ENCODE peak calls at places on chromosome 11, in nine cellular contexts. M is cardiac muscle cell; N is AG10803; O is CD4-positive, alpha-beta T cell; L is brain microvascular endothelial cell; T is CD14-positive monocyte; D is psoas muscle; A is uterus; Y is fibroblast of pulmonary artery. K is an unnamed sample.

GRCh38 chr11:131674051-131674755 is 303.8 kb downstream of the NTM start:
- DNase-seq in M (peak), N (peak), O (no peak), L (peak), T (no peak), D (peak), A (peak), Y (peak), K (peak)

GRCh38 chr11:115083129-115083823 is 404.9 kb downstream of the NXPE2 start:
- DNase-seq in M (no peak), N (no peak), O (no peak), L (no peak), T (no peak), D (no peak), A (no peak), Y (no peak), K (no peak)

GRCh38 chr11:114984611-114985163 is 306.4 kb downstream of the NXPE2 start:
- DNase-seq in M (no peak), N (no peak), O (no peak), L (no peak), T (no peak), D (no peak), A (no peak), Y (no peak), K (no peak)

GRCh38 chr11:33452806-33453205 is 195.6 kb downstream of the HIPK3 start:
- DNase-seq in M (peak), N (peak), O (no peak), L (peak), T (no peak), D (no peak), A (no peak), Y (peak), K (no peak)

GRCh38 chr11:2717561-2717960 is 17.8 kb upstream of the KCNQ1OT1 start:
- DNase-seq in M (no peak), N (no peak), O (no peak), L (no peak), T (no peak), D (peak), A (no peak), Y (no peak), K (no peak)

GRCh38 chr11:11569936-11570491 is 51.8 kb downstream of the GALNT18 start:
- DNase-seq in M (peak), N (no peak), O (no peak), L (no peak), T (no peak), D (peak), A (peak), Y (peak), K (no peak)

GRCh38 chr11:2518983-2519340 is 74.2 kb downstream of the KCNQ1 start:
- DNase-seq in M (no peak), N (no peak), O (no peak), L (no peak), T (peak), D (peak), A (peak), Y (no peak), K (no peak)

GRCh38 chr11:125170406-125171031 is 6.0 kb downstream of the PKNOX2 start:
- DNase-seq in M (peak), N (no peak), O (no peak), L (peak), T (no peak), D (peak), A (peak), Y (peak), K (no peak)

GRCh38 chr11:19181673-19182261 is 20.0 kb downstream of the CSRP3 start:
- DNase-seq in M (peak), N (no peak), O (no peak), L (no peak), T (no peak), D (no peak), A (no peak), Y (no peak), K (no peak)

GRCh38 chr11:109677240-109677639 is 255.2 kb downstream of the C11orf87 start:
- DNase-seq in M (no peak), N (no peak), O (no peak), L (no peak), T (no peak), D (no peak), A (no peak), Y (no peak), K (no peak)

GRCh38 chr11:102006835-102007566 is 40.2 kb upstream of the CFAP300 start:
- DNase-seq in M (no peak), N (no peak), O (no peak), L (no peak), T (no peak), D (no peak), A (no peak), Y (no peak), K (no peak)

GRCh38 chr11:2995893-2996554 is 3.9 kb upstream of the NAP1L4 start:
- DNase-seq in M (no peak), N (no peak), O (no peak), L (no peak), T (no peak), D (peak), A (no peak), Y (no peak), K (no peak)

GRCh38 chr11:70643642-70644041 is 245.3 kb downstream of the CTTN start:
- DNase-seq in M (no peak), N (no peak), O (no peak), L (no peak), T (no peak), D (no peak), A (no peak), Y (no peak), K (peak)

GRCh38 chr11:61145228-61146005 is 15.8 kb downstream of the VPS37C start:
- DNase-seq in M (no peak), N (no peak), O (no peak), L (no peak), T (no peak), D (no peak), A (no peak), Y (no peak), K (no peak)

GRCh38 chr11:22031791-22032190 is 161.1 kb upstream of the ANO5 start:
- DNase-seq in M (no peak), N (no peak), O (no peak), L (no peak), T (no peak), D (no peak), A (no peak), Y (no peak), K (no peak)

GRCh38 chr11:61514050-61514917 is 5.7 kb downstream of the LRRC10B start:
- DNase-seq in M (no peak), N (no peak), O (no peak), L (no peak), T (no peak), D (no peak), A (no peak), Y (no peak), K (no peak)

GRCh38 chr11:73218106-73218829 is at the start of gene P2RY2:
- DNase-seq in M (peak), N (peak), O (peak), L (no peak), T (peak), D (peak), A (peak), Y (peak), K (peak)

GRCh38 chr11:110984147-110984546 is 261.4 kb upstream of the POU2AF2 start:
- DNase-seq in M (peak), N (peak), O (no peak), L (peak), T (no peak), D (no peak), A (no peak), Y (peak), K (no peak)

GRCh38 chr11:69982675-69983570 is 95.2 kb upstream of the ANO1 start:
- DNase-seq in M (no peak), N (no peak), O (no peak), L (no peak), T (no peak), D (peak), A (no peak), Y (no peak), K (no peak)

GRCh38 chr11:40306938-40307548 is 1152.4 kb downstream of the LRRC4C start:
- DNase-seq in M (peak), N (peak), O (no peak), L (peak), T (no peak), D (no peak), A (no peak), Y (peak), K (peak)

GRCh38 chr11:2714463-2714800 is 14.6 kb upstream of the KCNQ1OT1 start:
- DNase-seq in M (no peak), N (no peak), O (no peak), L (no peak), T (no peak), D (peak), A (no peak), Y (no peak), K (no peak)

GRCh38 chr11:42526366-42526765 is 785.4 kb upstream of the API5 start:
- DNase-seq in M (no peak), N (no peak), O (no peak), L (no peak), T (no peak), D (no peak), A (no peak), Y (no peak), K (no peak)

GRCh38 chr11:13119361-13119760 is 110.2 kb downstream of the RASSF10 start:
- DNase-seq in M (no peak), N (no peak), O (no peak), L (no peak), T (no peak), D (no peak), A (no peak), Y (no peak), K (no peak)

GRCh38 chr11:134393638-134394037 is 18.4 kb downstream of the B3GAT1 start:
- DNase-seq in M (no peak), N (no peak), O (no peak), L (no peak), T (no peak), D (no peak), A (no peak), Y (no peak), K (no peak)

GRCh38 chr11:130909650-130910049 is 6.6 kb downstream of the SNX19 start:
- DNase-seq in M (peak), N (peak), O (no peak), L (peak), T (no peak), D (no peak), A (no peak), Y (peak), K (no peak)

GRCh38 chr11:118638726-118639125 is 31.3 kb downstream of the PHLDB1 start:
- DNase-seq in M (no peak), N (no peak), O (no peak), L (no peak), T (no peak), D (no peak), A (no peak), Y (no peak), K (no peak)

GRCh38 chr11:104033134-104033533 is 3.3 kb upstream of the DDI1 start:
- DNase-seq in M (peak), N (peak), O (no peak), L (peak), T (no peak), D (no peak), A (no peak), Y (peak), K (no peak)

GRCh38 chr11:114166897-114167323 is 107.4 kb downstream of the ZBTB16 start:
- DNase-seq in M (peak), N (peak), O (no peak), L (peak), T (no peak), D (no peak), A (no peak), Y (peak), K (no peak)

GRCh38 chr11:36376315-36376887 is 80.3 kb downstream of the PRR5L start:
- DNase-seq in M (peak), N (peak), O (no peak), L (no peak), T (no peak), D (no peak), A (peak), Y (peak), K (peak)

GRCh38 chr11:99911116-99911515 is 776.0 kb upstream of the ARHGAP42 start:
- DNase-seq in M (no peak), N (no peak), O (no peak), L (no peak), T (no peak), D (no peak), A (no peak), Y (no peak), K (no peak)

GRCh38 chr11:77130763-77131513 is 2.9 kb downstream of the MYO7A start:
- DNase-seq in M (peak), N (peak), O (no peak), L (no peak), T (no peak), D (peak), A (peak), Y (peak), K (no peak)

GRCh38 chr11:96218901-96219300 is 124.1 kb downstream of the MAML2 start:
- DNase-seq in M (no peak), N (no peak), O (no peak), L (no peak), T (no peak), D (no peak), A (no peak), Y (no peak), K (no peak)

GRCh38 chr11:133498969-133499368 is 33.3 kb downstream of the OPCML start:
- DNase-seq in M (no peak), N (no peak), O (no peak), L (no peak), T (no peak), D (no peak), A (no peak), Y (no peak), K (no peak)

GRCh38 chr11:9313648-9314290 is 624 bp downstream of the TMEM41B start:
- DNase-seq in M (peak), N (peak), O (peak), L (no peak), T (no peak), D (no peak), A (no peak), Y (peak), K (peak)

GRCh38 chr11:9315078-9315688 is 790 bp upstream of the TMEM41B start:
- DNase-seq in M (no peak), N (no peak), O (no peak), L (no peak), T (no peak), D (no peak), A (no peak), Y (no peak), K (no peak)

GRCh38 chr11:9316334-9316733 is 1.9 kb upstream of the TMEM41B start:
- DNase-seq in M (no peak), N (no peak), O (no peak), L (no peak), T (no peak), D (no peak), A (no peak), Y (no peak), K (no peak)

GRCh38 chr11:9310485-9310884 is 3.9 kb downstream of the TMEM41B start:
- DNase-seq in M (no peak), N (no peak), O (no peak), L (no peak), T (no peak), D (no peak), A (no peak), Y (no peak), K (no peak)

DNA sequence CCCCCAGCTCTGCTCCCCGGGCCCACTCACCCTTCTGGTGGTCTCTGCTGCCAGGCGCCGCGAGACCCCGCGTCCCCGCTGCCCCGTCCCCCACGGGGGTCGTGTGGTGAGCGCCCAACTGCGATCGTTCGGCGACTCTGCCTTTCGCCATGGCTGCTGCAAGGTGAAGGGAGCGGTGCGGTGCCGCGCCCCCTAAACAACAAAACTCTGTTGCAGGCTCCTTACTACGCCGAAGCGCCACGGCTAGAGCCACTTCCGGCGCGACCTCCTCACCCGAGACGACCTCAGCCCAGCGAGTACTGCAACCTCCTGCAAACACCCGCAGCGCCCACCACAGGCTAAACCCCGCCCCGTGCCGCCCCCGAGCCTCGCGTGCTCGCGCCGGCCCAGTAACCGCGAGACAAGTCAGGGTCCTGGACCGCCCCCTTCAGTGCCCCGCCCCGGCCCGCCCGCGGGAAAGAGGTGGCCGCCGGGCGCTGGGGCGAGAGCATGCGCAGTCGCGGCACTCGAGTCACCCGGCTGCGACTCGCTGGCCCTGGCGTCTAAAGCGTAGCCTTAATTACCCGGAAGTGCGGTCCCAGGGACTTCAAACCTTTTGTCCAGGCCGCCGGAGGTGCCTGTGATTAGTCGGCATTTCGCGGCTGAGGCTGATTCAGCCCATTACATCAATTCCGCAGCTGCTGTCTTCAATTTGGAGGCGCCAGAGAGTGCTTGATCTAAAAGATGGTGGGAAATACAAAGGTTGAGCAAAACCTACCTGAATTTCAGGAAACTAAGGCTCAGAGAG is at the start of gene TMEM41B:
- DNase-seq in M (peak), N (peak), O (peak), L (peak), T (peak), D (peak), A (peak), Y (peak), K (peak)
- TF ChIP-seq CTCF in M (no peak), N (peak), O (no peak), L (peak), T (peak), D (no peak), A (peak), Y (no peak), K (no peak)

DNA sequence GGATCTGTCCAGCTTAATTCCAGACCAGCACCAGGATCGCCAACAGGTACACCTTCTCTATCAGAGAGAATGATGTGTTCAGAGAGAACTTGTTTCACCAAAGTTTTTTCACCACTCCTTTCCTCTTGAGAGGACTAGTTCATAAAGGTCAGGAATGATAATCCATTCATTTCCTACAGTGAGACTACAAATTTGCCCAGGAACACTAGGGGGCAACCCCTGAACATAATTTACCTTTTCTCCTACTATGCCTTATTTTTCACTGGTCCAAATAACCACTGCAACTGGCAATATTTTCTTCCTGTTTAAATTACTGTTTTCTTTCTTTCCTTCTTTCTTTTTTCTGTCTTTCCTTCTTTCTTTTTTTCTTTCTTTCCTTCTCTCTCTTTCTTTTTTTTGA is 22.5 kb downstream of the CAVIN3 start:
- DNase-seq in M (no peak), N (no peak), O (no peak), L (no peak), T (no peak), D (no peak), A (no peak), Y (no peak), K (no peak)
- TF ChIP-seq CTCF in M (peak), N (peak), O (no peak), L (peak), T (no peak), D (peak), A (peak), Y (peak), K (peak)

GRCh38 chr11:65781152-65781961 is 581 bp upstream of the AP5B1 start:
- DNase-seq in M (peak), N (no peak), O (no peak), L (no peak), T (peak), D (peak), A (no peak), Y (no peak), K (peak)
- TF ChIP-seq CTCF in M (no peak), N (no peak), O (no peak), L (no peak), T (peak), D (peak), A (peak), Y (no peak), K (peak)

GRCh38 chr11:7851391-7851790 is 54.6 kb upstream of the OR5P2 start:
- DNase-seq in M (no peak), N (no peak), O (no peak), L (no peak), T (no peak), D (no peak), A (no peak), Y (no peak), K (no peak)
- TF ChIP-seq CTCF in M (no peak), N (no peak), O (no peak), L (no peak), T (no peak), D (no peak), A (no peak), Y (no peak), K (peak)

DNA sequence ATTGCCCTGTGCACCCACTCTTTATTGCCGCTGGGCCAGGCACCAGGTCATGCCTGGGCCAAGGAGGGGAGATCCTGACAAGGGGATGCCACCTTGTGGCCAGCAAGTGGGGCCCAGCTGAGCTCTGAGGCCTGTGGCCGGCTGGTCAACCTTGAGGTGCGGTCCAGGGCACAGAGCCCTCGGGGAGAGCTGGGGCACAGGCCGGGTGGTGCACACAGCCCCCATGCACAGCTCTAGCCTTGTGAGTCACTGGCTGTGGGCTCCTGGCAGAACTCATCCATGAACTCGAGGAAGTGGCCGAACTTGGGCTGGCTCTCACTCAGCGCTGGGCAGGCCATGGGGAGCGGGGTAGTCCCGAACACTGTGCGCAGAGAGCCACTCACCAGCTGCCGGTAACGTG is 94.3 kb downstream of the RNF169 start:
- DNase-seq in M (no peak), N (no peak), O (no peak), L (no peak), T (no peak), D (no peak), A (no peak), Y (no peak), K (no peak)
- TF ChIP-seq CTCF in M (no peak), N (no peak), O (no peak), L (no peak), T (no peak), D (no peak), A (no peak), Y (no peak), K (peak)

DNA sequence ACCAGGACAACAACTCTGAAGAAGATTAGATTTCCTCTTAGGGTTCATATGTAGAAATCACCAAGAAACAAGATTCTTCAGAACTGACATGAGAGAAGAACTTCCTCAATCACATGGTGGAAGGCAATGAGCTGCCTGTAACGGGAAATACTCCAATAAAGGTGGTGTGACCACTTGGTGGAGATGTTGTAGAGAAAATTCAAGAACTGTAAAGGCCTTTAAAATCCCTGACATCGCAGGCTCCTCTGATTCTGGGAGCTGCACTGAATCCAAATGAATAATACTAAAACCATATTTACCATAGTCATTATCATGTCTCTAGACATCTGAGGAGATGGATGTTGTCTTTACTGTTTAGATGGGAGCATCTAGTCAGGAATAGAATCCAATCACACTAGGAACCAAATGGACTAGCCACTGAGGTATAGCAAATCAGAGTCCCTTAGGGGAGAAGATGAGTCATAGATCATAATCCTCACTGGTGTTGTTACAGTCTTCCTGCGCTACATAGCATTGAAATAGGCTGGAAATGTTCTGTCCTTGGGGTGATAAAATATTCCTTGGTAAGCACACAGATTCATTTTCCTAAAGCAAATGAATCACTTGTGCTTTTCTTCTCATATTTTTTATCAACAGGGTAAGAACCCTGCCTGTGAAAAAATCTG is 321.6 kb upstream of the TENM4 start:
- DNase-seq in M (no peak), N (no peak), O (no peak), L (peak), T (no peak), D (no peak), A (no peak), Y (no peak), K (no peak)
- TF ChIP-seq CTCF in M (no peak), N (no peak), O (no peak), L (no peak), T (no peak), D (no peak), A (no peak), Y (no peak), K (no peak)

GRCh38 chr11:894575-895201 is 15.9 kb downstream of the CHID1 start:
- DNase-seq in M (no peak), N (no peak), O (no peak), L (no peak), T (no peak), D (no peak), A (no peak), Y (no peak), K (no peak)
- TF ChIP-seq CTCF in M (no peak), N (no peak), O (no peak), L (peak), T (no peak), D (peak), A (no peak), Y (no peak), K (no peak)

GRCh38 chr11:90542092-90542491 is 319.2 kb upstream of the CHORDC1 start:
- DNase-seq in M (no peak), N (no peak), O (no peak), L (no peak), T (no peak), D (no peak), A (no peak), Y (no peak), K (no peak)
- TF ChIP-seq CTCF in M (no peak), N (no peak), O (no peak), L (no peak), T (no peak), D (no peak), A (no peak), Y (no peak), K (no peak)

K was measured in GM13977.